ENCODE peak calls at places on chromosomes 4 and X, in six cellular contexts. P is ovary, I is uterus, H is mesothelial cell of epicardium, R is psoas muscle, C is lower lobe of right lung. K is an unnamed sample.

GRCh38 chr4:105440890-105441289 is 33.0 kb downstream of the PPA2 start:
- DNase-seq in P (no peak), R (no peak), I (no peak), C (no peak), H (no peak), K (no peak)

GRCh38 chrX:44312421-44312820 is 31.1 kb downstream of the EFHC2 start:
- DNase-seq in C (no peak), R (no peak), I (no peak), H (no peak), P (no peak), K (no peak)

GRCh38 chr4:81984746-81985145 is 389.0 kb downstream of the HNRNPD start:
- DNase-seq in P (no peak), C (no peak), H (no peak), R (no peak), I (no peak), K (no peak)

GRCh38 chr4:185638548-185639301 is 103.4 kb upstream of the PDLIM3 start:
- DNase-seq in H (no peak), R (peak), C (no peak), I (no peak), P (no peak), K (no peak)

GRCh38 chr4:158496030-158496741 is 25.5 kb upstream of the RXFP1 start:
- DNase-seq in P (no peak), C (peak), I (peak), H (no peak), R (peak), K (no peak)

GRCh38 chrX:53716328-53717088 is 30.0 kb upstream of the HUWE1 start:
- DNase-seq in H (no peak), I (no peak), C (no peak), R (no peak), P (no peak), K (no peak)

GRCh38 chrX:77436682-77437081 is 10.5 kb upstream of the FGF16 start:
- DNase-seq in P (no peak), H (no peak), R (no peak), I (no peak), C (no peak), K (no peak)

GRCh38 chr4:12880844-12881243 is 603.3 kb downstream of the RAB28 start:
- DNase-seq in H (no peak), R (no peak), C (no peak), I (no peak), P (no peak), K (no peak)

GRCh38 chr4:189773909-189774308 is 166.8 kb upstream of the FRG1 start:
- DNase-seq in R (no peak), P (no peak), H (no peak), I (no peak), C (no peak), K (no peak)

GRCh38 chrX:119228506-119229290 is 7.4 kb upstream of the PGRMC1 start:
- DNase-seq in C (no peak), H (no peak), I (no peak), P (no peak), R (no peak), K (no peak)

GRCh38 chrX:96453139-96453538 is 231.5 kb upstream of the DIAPH2 start:
- DNase-seq in H (no peak), I (no peak), R (no peak), C (no peak), P (no peak), K (no peak)

GRCh38 chr4:104487105-104487504 is 7.6 kb downstream of the CXXC4 start:
- DNase-seq in H (no peak), R (no peak), P (no peak), I (no peak), C (no peak), K (no peak)

GRCh38 chrX:33379839-33380238 is 168.5 kb upstream of the DMD start:
- DNase-seq in P (no peak), H (no peak), I (no peak), R (no peak), C (no peak), K (no peak)

GRCh38 chrX:112760697-112761096 is 79.9 kb downstream of the AMOT start:
- DNase-seq in P (no peak), R (no peak), I (no peak), H (no peak), C (no peak), K (no peak)

GRCh38 chr4:13331827-13332226 is 152.3 kb downstream of the RAB28 start:
- DNase-seq in H (no peak), I (no peak), R (no peak), C (no peak), P (no peak), K (no peak)

GRCh38 chrX:41238543-41238942 is 95.4 kb upstream of the DDX3X start:
- DNase-seq in C (no peak), P (no peak), R (no peak), H (no peak), I (no peak), K (no peak)

DNA sequence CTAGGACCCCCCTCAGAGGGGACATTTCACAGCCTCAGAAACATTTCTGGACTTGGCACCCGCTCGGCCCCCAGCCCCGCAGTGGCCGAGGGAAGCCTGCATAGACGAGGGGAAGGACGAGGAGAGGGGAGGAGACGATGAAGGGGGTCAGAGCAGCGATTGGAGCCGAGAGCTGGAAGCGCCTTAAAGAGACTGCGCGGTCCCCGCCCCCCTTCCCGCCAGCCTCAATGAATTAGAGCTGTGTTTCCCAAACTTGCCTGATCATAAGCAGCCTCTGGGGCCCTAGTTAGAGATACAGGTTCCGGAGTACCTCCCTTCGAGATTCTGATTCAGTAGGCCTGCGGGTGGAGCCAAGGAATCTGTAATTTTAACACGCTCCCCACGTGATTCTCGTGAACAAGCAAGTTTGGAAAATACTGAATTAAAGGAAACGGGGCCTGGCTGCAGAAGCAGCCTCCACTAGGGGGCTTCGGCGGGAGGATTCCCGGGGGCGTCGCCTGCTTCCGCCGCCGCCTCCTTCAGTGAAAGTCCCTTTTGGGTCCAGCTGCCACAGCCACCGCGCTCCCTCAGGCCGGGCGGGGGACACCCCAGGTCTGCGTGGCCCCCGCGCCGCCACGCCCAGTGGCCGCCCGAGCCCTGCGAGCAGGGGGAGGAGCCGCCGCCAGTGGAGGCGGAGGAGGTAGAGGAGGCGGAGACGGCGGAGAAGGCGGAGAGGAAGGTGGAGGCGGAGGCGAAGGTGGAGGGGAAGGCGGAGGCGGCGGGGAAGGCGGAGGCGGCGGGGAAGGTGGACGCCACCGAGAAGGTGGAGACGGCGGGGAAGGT is at the start of gene USP27X:
- DNase-seq in I (peak), P (peak), C (peak), R (peak), H (peak), K (peak)
- TF ChIP-seq CTCF in I (peak), P (peak), C (peak), R (peak), H (peak), K (peak)

GRCh38 chr4:110630621-110631402 is 7.9 kb upstream of the PITX2 start:
- DNase-seq in P (no peak), R (no peak), C (no peak), H (no peak), I (no peak), K (no peak)

GRCh38 chr4:110632506-110633357 is 9.9 kb upstream of the PITX2 start:
- DNase-seq in R (no peak), H (no peak), I (no peak), P (no peak), C (no peak), K (no peak)

GRCh38 chr4:110629780-110630500 is 7.1 kb upstream of the PITX2 start:
- DNase-seq in H (no peak), R (no peak), P (no peak), C (no peak), I (no peak), K (no peak)

GRCh38 chr4:110633358-110634319 is 10.8 kb upstream of the PITX2 start:
- DNase-seq in I (no peak), R (no peak), P (no peak), C (no peak), H (no peak), K (no peak)

DNA sequence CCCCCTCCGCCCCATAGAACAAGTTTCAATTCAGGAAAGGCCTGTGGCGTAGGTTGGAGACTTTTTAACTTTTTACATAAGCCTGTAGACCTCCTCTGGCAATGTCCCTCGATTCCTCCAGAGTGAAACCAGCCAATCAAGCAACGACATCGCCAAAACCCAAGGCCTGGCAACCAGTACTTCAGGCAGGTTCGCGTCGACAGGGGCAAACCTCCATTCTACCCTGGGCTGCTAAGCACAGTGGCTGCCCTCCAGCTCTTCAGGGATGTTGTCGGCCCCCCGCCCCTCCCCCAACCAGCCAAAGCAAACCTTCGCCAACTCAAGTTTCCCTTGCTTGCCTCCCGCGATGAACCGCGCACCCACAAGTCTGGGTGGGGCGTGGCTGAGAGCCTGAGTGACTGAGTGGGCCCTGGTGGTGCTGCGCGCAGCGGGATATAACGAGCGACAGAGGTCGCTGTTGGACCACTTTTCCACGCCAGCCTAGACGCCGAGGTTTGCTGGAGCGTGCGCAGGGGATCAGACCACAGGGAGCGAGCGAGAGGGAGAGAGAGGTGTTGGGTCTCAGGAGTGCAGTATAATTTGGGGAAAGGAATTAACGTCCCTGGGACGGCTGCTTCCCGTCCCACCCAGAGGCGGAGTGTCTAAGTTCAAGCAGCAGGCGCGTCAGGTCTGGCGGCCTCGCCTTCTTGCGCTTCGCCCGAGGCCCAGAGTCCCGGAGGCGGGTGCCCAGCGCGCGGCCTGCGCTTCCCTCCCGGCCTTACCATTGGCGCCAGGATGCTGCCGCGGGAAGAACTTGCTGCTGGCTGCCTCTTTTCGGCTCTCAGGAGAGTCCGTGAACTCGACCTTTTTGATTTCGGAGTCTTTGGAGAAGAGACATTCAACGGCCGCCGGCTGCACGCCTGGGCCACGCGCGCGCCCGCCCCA is 9.0 kb upstream of the PITX2 start:
- DNase-seq in I (peak), H (peak), R (peak), P (no peak), C (peak), K (no peak)
- TF ChIP-seq CTCF in I (peak), H (peak), R (peak), P (no peak), C (peak), K (peak)

DNA sequence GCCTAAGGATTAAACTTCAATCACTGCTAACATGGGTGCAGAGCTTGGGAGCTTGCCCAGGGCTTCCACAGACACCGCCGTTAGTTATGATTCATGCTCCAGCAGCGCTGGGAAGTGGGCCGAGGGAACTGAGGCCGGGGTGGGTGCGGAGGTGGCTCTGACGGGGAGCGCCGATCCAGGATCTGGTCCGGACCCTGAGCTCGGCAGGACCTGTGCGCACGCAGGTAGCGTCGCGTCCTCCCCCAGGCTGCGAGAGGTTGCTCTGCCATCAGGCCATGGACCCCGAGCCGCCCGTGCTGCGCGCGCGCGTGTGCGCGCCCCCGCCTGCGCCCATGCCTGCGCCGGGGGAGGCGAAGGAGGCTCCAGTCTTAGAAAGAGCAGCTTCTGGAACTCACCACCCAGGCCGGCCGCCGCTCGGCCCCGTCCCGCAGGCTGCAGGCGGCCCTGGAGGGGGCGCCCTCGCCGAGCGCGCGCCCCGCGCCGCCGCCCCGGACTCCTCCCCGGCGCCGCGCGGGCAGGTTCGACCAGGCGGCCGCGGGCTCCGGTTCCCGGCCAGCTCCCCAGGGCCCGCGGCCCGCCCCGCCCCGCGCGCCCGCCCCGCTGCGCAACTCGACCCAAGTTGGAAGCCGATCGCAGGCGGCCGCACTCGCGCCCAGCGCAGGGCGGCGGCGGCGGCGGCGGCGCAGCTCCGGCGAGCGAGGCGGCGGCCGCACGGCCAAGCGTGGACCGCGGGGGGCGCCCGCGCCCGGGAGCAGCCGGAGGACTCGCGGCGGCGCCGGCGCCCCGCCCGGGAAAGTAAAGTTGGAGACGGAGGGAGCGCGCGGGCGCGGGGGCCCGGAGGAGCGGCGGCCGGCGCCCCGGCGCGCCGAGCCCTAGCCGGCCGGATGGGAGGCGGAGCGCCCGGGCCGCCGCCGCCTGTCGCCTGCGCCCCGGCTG is 646 bp upstream of the ADRA2C start:
- DNase-seq in P (no peak), C (no peak), H (peak), I (peak), R (peak), K (no peak)
- TF ChIP-seq CTCF in P (no peak), C (no peak), H (no peak), I (no peak), R (peak), K (no peak)

DNA sequence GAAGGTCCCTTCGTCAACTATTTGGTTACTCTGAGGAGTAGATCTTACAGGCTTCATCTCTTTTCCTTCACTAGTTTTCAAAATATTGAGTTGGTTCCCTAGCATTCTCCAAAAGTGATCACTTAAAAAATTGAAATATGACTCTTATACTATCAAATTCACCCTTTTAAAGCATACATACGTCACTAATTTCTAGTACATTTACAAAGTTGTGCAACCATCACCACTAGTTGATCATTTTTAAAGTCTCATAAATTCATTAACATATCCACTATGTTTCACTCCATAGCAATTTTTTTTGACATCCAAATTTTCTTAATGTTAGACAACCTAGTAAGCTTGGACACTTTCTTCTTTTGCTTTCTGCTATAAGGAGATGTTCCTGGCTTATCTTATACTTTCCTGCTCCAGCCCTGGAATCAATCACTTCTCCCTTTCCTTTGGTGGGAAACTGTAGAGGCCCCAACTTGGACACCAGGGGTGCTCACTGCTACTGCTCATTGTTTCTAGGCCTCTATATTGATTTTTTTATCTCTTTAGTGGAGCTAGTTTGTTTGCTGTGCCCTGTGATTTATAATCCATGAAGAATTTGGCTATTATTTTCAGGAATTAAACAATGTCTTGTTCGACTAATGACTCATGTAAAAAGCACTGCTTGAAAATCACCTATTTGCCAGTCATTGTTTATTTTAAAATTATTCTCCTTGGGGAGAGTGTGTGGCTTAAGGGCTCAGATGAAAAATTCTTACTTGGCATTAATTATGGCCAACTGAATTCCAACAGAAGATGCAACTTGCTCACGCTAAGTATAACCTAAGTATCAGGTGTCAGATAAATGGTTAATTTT is 4.0 kb upstream of the ZFX start:
- DNase-seq in R (no peak), H (no peak), P (no peak), I (no peak), C (no peak), K (no peak)
- TF ChIP-seq CTCF in R (no peak), H (no peak), P (no peak), I (no peak), C (no peak), K (no peak)

DNA sequence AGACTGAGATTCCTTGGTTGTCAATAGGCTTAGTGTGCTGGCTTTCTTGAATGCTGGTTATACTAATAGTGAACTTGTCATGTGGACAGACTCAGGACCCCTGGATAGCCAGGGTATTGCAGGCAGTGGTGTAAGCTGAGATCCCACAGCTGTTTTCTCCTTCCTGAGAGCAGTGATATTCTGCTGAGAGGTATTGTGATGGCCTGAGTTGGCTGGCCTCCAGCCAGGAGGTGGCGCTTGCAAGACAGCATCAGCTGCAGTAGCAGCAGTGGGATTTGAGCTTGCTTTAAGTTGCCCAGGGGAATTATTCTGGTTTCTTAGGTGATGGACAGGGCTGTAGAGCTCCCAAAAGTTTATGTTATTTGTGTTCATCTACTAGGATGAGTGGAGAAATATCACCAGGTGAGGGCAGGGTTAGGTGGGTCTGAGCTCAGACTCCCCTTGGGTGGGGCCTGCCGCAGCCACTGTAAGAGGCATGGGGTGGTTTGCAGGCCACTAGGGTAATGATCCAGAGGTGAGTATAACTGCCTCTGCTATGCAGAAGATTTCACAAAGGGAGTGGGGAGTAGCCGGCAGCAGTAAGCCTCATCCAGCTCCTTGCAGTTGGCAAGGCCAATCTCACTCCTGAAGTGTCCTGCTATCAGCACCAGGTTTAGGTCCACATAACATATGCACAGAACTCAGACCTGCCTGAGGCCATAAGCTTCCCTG is 66.2 kb downstream of the IL15 start:
- DNase-seq in R (peak), I (no peak), P (no peak), C (no peak), H (no peak), K (no peak)
- TF ChIP-seq CTCF in R (no peak), I (no peak), P (no peak), C (no peak), H (no peak), K (no peak)

K was measured in CD14-positive monocyte.